ENCODE peak calls at places on chromosome 10, in five cellular contexts. Y is brain microvascular endothelial cell, O is right lobe of liver, V is left ventricle myocardium inferior, H is stomach. F is an unnamed sample.

GRCh38 chr10:122974034-122974433 is 6.2 kb upstream of the PSTK start:
- DNase-seq in Y (no peak), O (no peak), V (no peak), H (no peak), F (no peak)

GRCh38 chr10:359093-359492 is 223.8 kb downstream of the ZMYND11 start:
- DNase-seq in Y (no peak), O (no peak), V (no peak), H (no peak), F (no peak)

GRCh38 chr10:122835908-122836307 is 9.7 kb downstream of the CUZD1 start:
- DNase-seq in Y (no peak), O (no peak), V (no peak), H (no peak), F (no peak)

GRCh38 chr10:127182161-127182560 is 14.2 kb downstream of the INSYN2A start:
- DNase-seq in Y (no peak), O (no peak), V (no peak), H (no peak), F (no peak)

GRCh38 chr10:106181491-106181890 is 983.0 kb downstream of the SORCS1 start:
- DNase-seq in Y (no peak), O (no peak), V (no peak), H (no peak), F (no peak)

GRCh38 chr10:93745411-93746065 is 12.2 kb upstream of the LGI1 start:
- DNase-seq in Y (no peak), O (peak), V (no peak), H (no peak), F (no peak)

GRCh38 chr10:22597142-22597541 is 117.2 kb downstream of the PIP4K2A start:
- DNase-seq in Y (peak), O (no peak), V (no peak), H (no peak), F (no peak)

GRCh38 chr10:132167041-132167674 is 19.6 kb upstream of the DPYSL4 start:
- DNase-seq in Y (no peak), O (no peak), V (no peak), H (no peak), F (no peak)

GRCh38 chr10:91163709-91164474 is 56.6 kb upstream of the PCGF5 start:
- DNase-seq in Y (peak), O (peak), V (peak), H (peak), F (peak)

GRCh38 chr10:95742529-95742884 is 13.5 kb upstream of the ENTPD1 start:
- DNase-seq in Y (peak), O (peak), V (no peak), H (peak), F (peak)

GRCh38 chr10:95739046-95739445 is 16.9 kb upstream of the ENTPD1 start:
- DNase-seq in Y (no peak), O (no peak), V (no peak), H (no peak), F (no peak)

GRCh38 chr10:95742962-95743535 is 12.9 kb upstream of the ENTPD1 start:
- DNase-seq in Y (no peak), O (no peak), V (no peak), H (no peak), F (no peak)

GRCh38 chr10:95745487-95745886 is 10.5 kb upstream of the ENTPD1 start:
- DNase-seq in Y (no peak), O (no peak), V (no peak), H (no peak), F (no peak)

GRCh38 chr10:95741807-95742528 is 14.0 kb upstream of the ENTPD1 start:
- DNase-seq in Y (peak), O (no peak), V (no peak), H (no peak), F (peak)
- H3K4me3 ChIP-seq in Y (no peak), O (no peak), V (peak), H (no peak), F (no peak)

GRCh38 chr10:84571146-84571545 is 242.8 kb downstream of the CCSER2 start:
- DNase-seq in Y (no peak), O (no peak), V (no peak), H (no peak), F (no peak)

GRCh38 chr10:84574101-84574500 is 245.7 kb downstream of the CCSER2 start:
- DNase-seq in Y (peak), O (no peak), V (no peak), H (no peak), F (no peak)
- TF ChIP-seq CTCF in Y (peak), O (no peak), V (no peak), H (no peak), F (no peak)

GRCh38 chr10:110268931-110269640 is 35.6 kb downstream of the SMNDC1 start:
- DNase-seq in Y (no peak), O (no peak), V (no peak), H (no peak), F (no peak)
- H3K27ac ChIP-seq in Y (no peak), O (peak), V (peak), H (peak), F (peak)

DNA sequence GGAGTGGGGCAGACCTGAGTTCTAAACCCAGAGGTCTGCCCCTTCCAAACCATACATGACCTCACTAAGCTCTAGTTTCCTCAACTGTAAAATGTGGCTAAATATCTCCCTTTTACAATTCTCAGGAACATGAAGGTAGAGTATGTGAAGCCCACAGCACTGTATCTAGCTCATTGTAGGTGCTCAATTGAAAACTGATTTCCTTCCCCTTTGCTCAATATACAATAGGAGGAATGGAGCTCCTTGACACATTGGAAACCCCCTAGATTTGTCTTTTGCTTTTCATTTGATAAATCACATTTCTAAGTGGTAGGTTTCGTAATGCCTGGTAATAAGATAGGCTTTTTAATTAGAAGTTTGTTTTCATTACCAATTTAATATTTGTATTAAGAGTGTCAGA is 153.3 kb downstream of the ARID5B start:
- DNase-seq in Y (no peak), O (no peak), V (no peak), H (no peak), F (no peak)
- H3K4me3 ChIP-seq in Y (no peak), O (no peak), V (peak), H (peak), F (no peak)

F was measured in colonic mucosa.